ENCODE peak calls at places on chromosomes 1 and 21, in seven cellular contexts. U is heart left ventricle; B is ascending aorta; K is CD4-positive, CD25-positive, alpha-beta regulatory T cell; H is naive thymus-derived CD4-positive, alpha-beta T cell; V is GM06990; O is coronary artery. E is an unnamed sample.

GRCh38 chr1:36300526-36300925 is 5.6 kb upstream of the SH3D21 start:
- DNase-seq in U (no peak), O (no peak), V (no peak), K (no peak), H (no peak), B (no peak), E (no peak)

GRCh38 chr1:162500805-162501204 is 3.2 kb downstream of the UHMK1 start:
- DNase-seq in H (no peak), U (no peak), K (no peak), B (no peak), V (no peak), O (no peak), E (no peak)

GRCh38 chr1:60571811-60572210 is 498.2 kb upstream of the C1orf87 start:
- DNase-seq in V (no peak), B (no peak), O (no peak), K (no peak), U (no peak), H (no peak), E (peak; percentile 37)

GRCh38 chr1:37614105-37614504 is 18.4 kb upstream of the GNL2 start:
- DNase-seq in V (no peak), H (no peak), B (no peak), K (no peak), U (no peak), O (no peak), E (no peak)

GRCh38 chr1:117135329-117135728 is 13.8 kb upstream of the TRIM45 start:
- DNase-seq in K (no peak), V (no peak), O (no peak), H (no peak), U (no peak), B (no peak), E (no peak)

GRCh38 chr1:177703888-177704446 is 265.9 kb downstream of the SEC16B start:
- DNase-seq in U (no peak), O (no peak), H (no peak), B (no peak), K (no peak), V (no peak), E (no peak)

GRCh38 chr21:37849703-37850102 is 66.6 kb downstream of the KCNJ6 start:
- DNase-seq in V (no peak), B (no peak), O (no peak), U (no peak), K (no peak), H (no peak), E (peak; percentile 95)

GRCh38 chr1:93620169-93620840 is 61.3 kb downstream of the BCAR3 start:
- DNase-seq in U (no peak), H (no peak), O (no peak), B (no peak), V (no peak), K (no peak), E (peak; percentile 79)

GRCh38 chr1:7785108-7785507 is 1.0 kb downstream of the PER3 start:
- DNase-seq in H (no peak), K (no peak), B (no peak), O (no peak), U (no peak), V (no peak), E (no peak)

GRCh38 chr21:41568606-41569385 is 60.8 kb upstream of the TMPRSS2 start:
- DNase-seq in V (no peak), H (no peak), B (no peak), U (no peak), K (no peak), O (no peak), E (no peak)

GRCh38 chr1:7784492-7785071 is 491 bp downstream of the PER3 start:
- DNase-seq in B (peak; percentile 72), H (peak; percentile 13), V (peak; percentile 15), O (peak; percentile 78), U (peak; percentile 66), K (no peak), E (peak; percentile 9)

GRCh38 chr1:173206816-173207595 is at the start of gene TNFSF4:
- DNase-seq in O (no peak), U (peak; percentile 22), V (no peak), H (peak; percentile 14), K (peak; percentile 9), B (no peak), E (peak; percentile 42)

GRCh38 chr1:200247513-200247912 is 162.3 kb downstream of the ZNF281 start:
- DNase-seq in K (no peak), O (no peak), B (no peak), U (no peak), H (no peak), V (no peak), E (no peak)

GRCh38 chr1:232351335-232351734 is 278.6 kb downstream of the SIPA1L2 start:
- DNase-seq in O (no peak), U (no peak), V (no peak), H (no peak), B (no peak), K (no peak), E (no peak)

GRCh38 chr1:54425152-54425584 is 19.0 kb upstream of the SSBP3 start:
- DNase-seq in H (no peak), B (no peak), V (no peak), U (no peak), K (no peak), O (no peak), E (no peak)

GRCh38 chr1:161905269-161905884 is 118.3 kb downstream of the OLFML2B start:
- DNase-seq in K (peak; percentile 42), H (no peak), V (no peak), B (no peak), O (no peak), U (no peak), E (peak; percentile 17)

GRCh38 chr1:7229696-7230095 is 444.4 kb downstream of the CAMTA1 start:
- DNase-seq in B (no peak), H (no peak), V (no peak), U (no peak), K (no peak), O (no peak), E (peak; percentile 51)

GRCh38 chr1:109498161-109498801 is 4.4 kb downstream of the CYB561D1 start:
- DNase-seq in V (no peak), B (no peak), K (no peak), U (no peak), O (no peak), H (no peak), E (no peak)

GRCh38 chr1:111515291-111516007 is 12.0 kb upstream of the ADORA3 start:
- DNase-seq in K (no peak), H (no peak), U (peak; percentile 84), B (peak; percentile 87), V (peak; percentile 45), O (peak; percentile 87), E (peak; percentile 33)

GRCh38 chr1:247390116-247390791 is 25.7 kb upstream of the NLRP3 start:
- DNase-seq in V (peak; percentile 86), H (peak; percentile 75), K (peak; percentile 89), O (peak; percentile 81), U (peak; percentile 78), B (peak; percentile 90), E (peak; percentile 60)

GRCh38 chr21:41951876-41952567 is 1.8 kb downstream of the C2CD2 start:
- DNase-seq in K (no peak), B (no peak), O (no peak), V (no peak), H (no peak), U (no peak), E (no peak)

GRCh38 chr1:229430761-229431269 is 3.1 kb downstream of the ACTA1 start:
- DNase-seq in U (peak; percentile 80), H (peak; percentile 27), K (no peak), O (no peak), B (no peak), V (no peak), E (peak; percentile 33)

GRCh38 chr1:37633950-37634553 is 640 bp downstream of the RSPO1 start:
- DNase-seq in V (no peak), U (no peak), O (no peak), K (no peak), H (no peak), B (no peak), E (no peak)

GRCh38 chr1:216523043-216523442 is 99.8 kb upstream of the USH2A start:
- DNase-seq in B (no peak), O (no peak), K (no peak), H (no peak), V (no peak), U (no peak), E (no peak)

GRCh38 chr1:19765623-19766022 is 34.1 kb downstream of the TMCO4 start:
- DNase-seq in K (peak; percentile 2), H (no peak), O (no peak), B (peak; percentile 78), V (no peak), U (no peak), E (peak; percentile 92)

GRCh38 chr1:17272641-17273040 is 23.7 kb downstream of the PADI3 start:
- DNase-seq in O (no peak), U (no peak), K (no peak), B (no peak), H (no peak), V (no peak), E (no peak)

DNA sequence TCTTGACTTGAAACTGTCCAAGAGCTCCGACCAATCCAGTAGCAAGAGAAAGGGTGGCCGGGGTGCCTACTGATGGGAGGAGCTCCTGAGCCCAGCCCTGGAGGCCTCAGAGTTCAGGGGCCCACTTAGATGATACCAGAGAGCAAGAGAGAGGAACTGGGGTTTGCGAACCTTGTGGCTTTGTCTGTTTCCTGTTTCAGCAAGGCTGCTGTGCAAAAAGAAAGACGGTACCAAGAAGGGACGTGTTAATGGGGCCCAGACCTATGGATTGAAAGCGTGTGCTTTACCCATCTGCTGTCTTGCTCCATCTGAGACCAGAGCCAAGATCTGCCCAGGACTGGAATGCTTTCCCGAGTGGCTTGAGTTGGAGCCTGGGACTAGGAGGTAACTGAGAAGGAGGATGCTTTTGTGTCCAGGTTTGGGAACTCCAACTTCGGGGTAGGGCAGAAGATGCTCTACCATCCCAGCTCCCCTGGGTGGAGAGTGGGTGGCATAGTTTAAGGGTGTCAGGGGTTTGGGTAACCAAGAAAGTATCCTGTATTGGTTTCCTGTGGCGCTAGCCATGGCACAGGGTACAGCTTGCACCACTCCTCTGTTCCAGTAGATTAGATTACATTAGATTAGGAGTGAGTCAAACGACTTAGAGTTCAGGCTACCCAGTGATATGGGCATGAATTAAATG is at the start of gene TRAF3IP3:
- DNase-seq in O (no peak), B (peak; percentile 71), K (peak; percentile 95), H (peak; percentile 84), U (no peak), V (peak; percentile 69), E (no peak)
- H3K4me3 ChIP-seq in O (peak within 1 kb of the TSS; percentile 38), B (no peak within 1 kb of the TSS), K (peak within 1 kb of the TSS; percentile 97), H (peak within 1 kb of the TSS; percentile 91), U (no peak within 1 kb of the TSS), V (peak within 1 kb of the TSS; percentile 70), E (no peak within 1 kb of the TSS)

GRCh38 chr1:170075186-170075585 is 691 bp upstream of the KIFAP3 start:
- DNase-seq in U (peak; percentile 35), K (no peak), B (no peak), V (no peak), H (peak; percentile 8), O (no peak), E (no peak)
- H3K4me3 ChIP-seq in U (peak overlapping the region; percentile 15), K (peak overlapping the region; percentile 95), B (peak overlapping the region; percentile 84), V (peak overlapping the region; percentile 56), H (peak overlapping the region; percentile 76), O (peak overlapping the region; percentile 89), E (peak overlapping the region; percentile 81)

GRCh38 chr1:101995984-101996731 is 568 bp downstream of the OLFM3 start:
- DNase-seq in O (no peak), B (no peak), U (no peak), K (no peak), H (no peak), V (no peak), E (no peak)
- H3K4me3 ChIP-seq in O (no peak overlapping the region), B (no peak overlapping the region), U (no peak overlapping the region), K (no peak overlapping the region), H (no peak overlapping the region), V (no peak overlapping the region), E (no peak overlapping the region)

GRCh38 chr1:245580651-245581050 is 425.9 kb downstream of the KIF26B start:
- DNase-seq in V (no peak), O (no peak), B (no peak), H (no peak), U (no peak), K (no peak), E (no peak)
- H3K4me3 ChIP-seq in V (no peak overlapping the region), O (no peak overlapping the region), B (no peak overlapping the region), H (no peak overlapping the region), U (no peak overlapping the region), K (no peak overlapping the region), E (no peak overlapping the region)

E was measured in AG10803.